ENCODE peak calls at places on chromosome 5, in six cellular contexts. I is GM12878, D is HepG2, U is upper lobe of left lung, A is A549, E is K562. K is an unnamed sample.

GRCh38 chr5:159673538-159673937 is 242.7 kb upstream of the ADRA1B start:
- ATAC-seq in A (no peak), E (no peak), U (no peak), D (no peak), I (no peak), K (no peak)

GRCh38 chr5:172624996-172625939 is 15.8 kb upstream of the NEURL1B start:
- ATAC-seq in D (no peak), U (no peak), I (no peak), E (no peak), A (no peak), K (no peak)

GRCh38 chr5:142617416-142617815 is 68.5 kb downstream of the FGF1 start:
- ATAC-seq in U (no peak), A (no peak), I (peak; percentile 50), E (no peak), D (no peak), K (no peak)

GRCh38 chr5:91642592-91642991 is 259.5 kb upstream of the ARRDC3 start:
- ATAC-seq in E (no peak), U (no peak), I (no peak), D (no peak), A (no peak), K (no peak)

GRCh38 chr5:56169281-56169680 is 63.8 kb downstream of the ANKRD55 start:
- ATAC-seq in A (no peak), I (no peak), D (no peak), E (no peak), U (no peak), K (no peak)

GRCh38 chr5:19886123-19886921 is 101.7 kb downstream of the CDH18 start:
- ATAC-seq in E (no peak), U (no peak), A (no peak), D (no peak), I (no peak), K (no peak)

GRCh38 chr5:68276740-68277139 is 61.2 kb downstream of the PIK3R1 start:
- ATAC-seq in D (no peak), U (no peak), A (no peak), I (no peak), E (no peak), K (no peak)

GRCh38 chr5:168311061-168311566 is 19.7 kb downstream of the WWC1 start:
- ATAC-seq in E (peak; percentile 51), I (no peak), A (no peak), D (no peak), U (no peak), K (no peak)

GRCh38 chr5:9617739-9618504 is 12.2 kb downstream of the TAS2R1 start:
- ATAC-seq in U (no peak), E (no peak), A (no peak), I (no peak), D (no peak), K (no peak)

GRCh38 chr5:166073921-166074838 is 2217.3 kb upstream of the WWC1 start:
- ATAC-seq in I (no peak), U (no peak), E (no peak), A (no peak), D (no peak), K (no peak)

GRCh38 chr5:61340775-61341361 is 8.8 kb downstream of the ZSWIM6 start:
- ATAC-seq in I (peak; percentile 11), D (no peak), E (no peak), U (no peak), A (peak; percentile 33), K (no peak)

GRCh38 chr5:149418910-149419531 is 39.9 kb upstream of the IL17B start:
- ATAC-seq in U (no peak), A (no peak), D (no peak), E (peak; percentile 9), I (no peak), K (no peak)

GRCh38 chr5:149419532-149420485 is 40.7 kb upstream of the IL17B start:
- ATAC-seq in U (no peak), D (no peak), E (no peak), A (no peak), I (no peak), K (peak; percentile 7)

GRCh38 chr5:149421372-149421685 is 42.2 kb upstream of the IL17B start:
- ATAC-seq in E (no peak), D (no peak), U (no peak), A (no peak), I (no peak), K (no peak)

GRCh38 chr5:149421834-149422233 is 42.7 kb upstream of the IL17B start:
- ATAC-seq in E (no peak), D (no peak), A (no peak), I (no peak), U (no peak), K (no peak)

DNA sequence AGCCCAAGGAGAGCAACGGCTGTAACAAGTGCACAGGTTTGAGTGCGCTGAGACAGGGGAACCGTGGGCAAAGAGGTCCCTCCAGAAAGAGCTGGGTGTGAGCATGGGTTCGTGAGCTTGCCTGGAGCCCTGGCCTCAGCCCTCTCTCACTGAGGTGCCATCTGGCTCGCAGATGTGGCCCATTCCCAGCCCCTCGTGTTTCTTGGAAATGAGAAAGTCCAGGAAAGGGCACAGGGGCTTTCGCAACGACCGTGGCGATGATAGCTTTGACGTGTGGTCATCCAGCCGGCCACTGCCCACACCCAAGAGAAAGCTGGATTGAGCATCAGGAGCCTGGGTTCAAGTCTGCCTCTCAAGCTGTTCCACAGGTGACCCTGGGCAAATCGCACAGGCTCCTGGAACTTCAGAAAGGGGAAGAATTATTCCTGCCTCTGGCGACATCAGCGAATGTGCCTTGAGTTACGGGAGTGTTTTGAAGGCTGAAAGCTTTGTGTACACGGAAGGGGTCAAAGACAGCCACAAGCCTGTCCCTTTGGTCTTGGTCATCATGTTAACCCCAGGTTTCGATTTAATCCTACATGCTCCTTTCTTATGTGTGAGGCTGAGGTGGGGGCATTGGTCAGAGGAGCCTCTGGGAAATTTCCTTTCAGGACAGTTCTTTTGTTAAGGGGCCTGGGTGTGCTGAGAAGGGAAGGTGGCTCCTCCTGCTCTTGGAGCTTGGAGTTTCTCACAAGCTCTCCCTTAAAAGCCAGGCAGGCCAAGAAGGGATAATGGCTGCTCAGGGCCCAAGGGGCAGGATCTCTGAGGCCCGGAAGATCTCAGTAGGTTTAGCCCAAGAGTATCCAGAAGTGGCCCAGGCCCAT is 41.6 kb upstream of the IL17B start:
- ATAC-seq in E (no peak), I (no peak), D (no peak), A (no peak), U (no peak), K (peak; percentile 27)
- TF ChIP-seq EP300 in E (no peak), I (no peak), D (no peak), A (no peak), U (no peak), K (no peak)

GRCh38 chr5:57258052-57258451 is 84.2 kb downstream of the GPBP1 start:
- ATAC-seq in A (no peak), U (no peak), I (no peak), D (no peak), E (no peak), K (no peak)

GRCh38 chr5:57262533-57262932 is 88.7 kb downstream of the GPBP1 start:
- ATAC-seq in E (no peak), A (no peak), D (no peak), I (no peak), U (no peak), K (no peak)

GRCh38 chr5:57259704-57260103 is 85.8 kb downstream of the GPBP1 start:
- ATAC-seq in E (no peak), U (no peak), D (no peak), A (no peak), I (no peak), K (no peak)

GRCh38 chr5:57258943-57259342 is 85.1 kb downstream of the GPBP1 start:
- ATAC-seq in A (no peak), E (no peak), U (no peak), I (no peak), D (no peak), K (no peak)
- TF ChIP-seq EP300 in A (no peak), E (no peak), U (no peak), I (no peak), D (no peak), K (no peak)

GRCh38 chr5:147688965-147689364 is 93.6 kb downstream of the JAKMIP2 start:
- ATAC-seq in A (no peak), D (no peak), U (peak; percentile 61), I (no peak), E (no peak), K (peak; percentile 90)
- TF ChIP-seq EP300 in A (no peak), D (no peak), U (no peak), I (no peak), E (no peak), K (no peak)

GRCh38 chr5:176545388-176545736 is 3.8 kb upstream of the CDHR2 start:
- ATAC-seq in I (no peak), A (no peak), E (no peak), U (no peak), D (no peak), K (no peak)

GRCh38 chr5:176548967-176549444 is at the start of gene CDHR2:
- ATAC-seq in D (peak; percentile 90), I (no peak), A (no peak), U (no peak), E (no peak), K (no peak)

GRCh38 chr5:176545737-176546509 is 3.2 kb upstream of the CDHR2 start:
- ATAC-seq in E (no peak), U (no peak), I (no peak), A (no peak), D (peak; percentile 0), K (no peak)

GRCh38 chr5:176549871-176550270 is 729 bp downstream of the CDHR2 start:
- ATAC-seq in A (no peak), D (peak; percentile 63), I (no peak), U (no peak), E (no peak), K (no peak)

DNA sequence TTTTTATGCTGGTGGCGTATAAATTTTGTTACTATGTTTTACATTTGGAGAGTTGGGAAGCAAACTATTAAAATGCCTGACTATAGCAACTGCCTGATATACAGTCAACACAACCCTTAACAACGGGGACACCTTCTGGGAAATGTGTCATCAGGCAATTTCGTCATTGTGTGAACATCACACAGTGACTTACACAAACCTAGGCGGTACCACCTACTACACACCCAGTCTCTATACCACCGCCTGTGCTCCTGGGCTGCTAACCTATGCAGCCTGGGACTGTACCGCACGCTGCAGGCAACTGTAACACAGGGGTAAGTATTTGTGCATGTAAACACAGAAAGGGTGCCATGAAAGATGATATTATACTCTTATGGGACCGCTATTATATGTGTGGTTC is 1.3 kb upstream of the CDHR2 start:
- ATAC-seq in I (no peak), U (no peak), D (peak; percentile 12), A (no peak), E (no peak), K (no peak)
- TF ChIP-seq EP300 in I (no peak), U (no peak), D (peak; percentile 45), A (no peak), E (no peak), K (no peak)

DNA sequence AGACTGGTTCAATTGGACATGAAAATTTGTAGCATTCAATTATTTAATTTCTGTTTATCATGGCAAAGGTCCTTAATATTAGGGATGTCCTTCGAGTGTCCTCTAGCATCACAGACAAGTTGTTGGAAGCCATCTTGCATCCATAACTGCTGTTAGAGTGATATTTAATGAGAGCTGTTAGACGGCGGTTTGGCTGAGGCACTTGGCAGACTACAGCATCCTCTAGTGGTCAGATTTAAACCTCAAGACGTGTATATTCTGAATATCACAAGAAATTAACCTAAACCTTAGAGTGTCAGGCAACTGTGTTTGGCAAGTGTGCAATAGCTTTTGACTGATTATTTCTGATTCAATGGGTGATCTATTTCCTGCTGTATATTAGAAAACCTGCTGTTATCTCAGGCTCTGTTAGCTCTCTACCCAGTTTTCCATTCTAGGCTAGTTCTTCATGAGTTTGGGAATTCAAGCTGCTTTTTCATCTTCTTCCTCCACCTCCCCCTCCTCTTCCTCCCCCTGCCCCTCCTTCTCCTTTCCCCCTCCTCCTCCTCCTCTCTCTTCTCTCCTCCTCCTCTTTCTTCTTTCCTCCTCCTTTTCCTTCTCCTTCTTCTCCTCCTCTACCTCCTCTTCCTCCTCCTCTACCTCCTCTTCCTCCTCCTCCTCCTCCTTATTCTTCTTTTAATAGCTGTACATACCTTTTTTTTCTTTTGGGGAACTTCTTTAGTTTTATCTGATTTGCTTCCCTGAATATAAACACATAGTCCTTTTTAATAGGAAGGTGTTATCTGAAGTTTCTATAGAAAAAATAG is 8.6 kb downstream of the SPINK1 start:
- ATAC-seq in A (peak; percentile 89), U (peak; percentile 70), E (peak; percentile 64), I (peak; percentile 94), D (peak; percentile 82), K (peak; percentile 51)
- TF ChIP-seq EP300 in A (no peak), U (no peak), E (no peak), I (no peak), D (no peak), K (no peak)